ENCODE peak calls at places on chromosome 3, in six cellular contexts. T is activated naive CD4-positive, alpha-beta T cell; I is OCI-LY7; S is smooth muscle cell of the brain vasculature; F is endothelial cell; B is cardiac fibroblast. J is an unnamed sample.
A peak's percentile ranks its signal among the peaks of the same experiment; 100 is the strongest.

GRCh38 chr3:126781406-126781805 is 77.4 kb downstream of the CHCHD6 start:
- DNase-seq in T (no peak), I (no peak), S (no peak), F (no peak), B (no peak), J (no peak)

GRCh38 chr3:172746476-172746875 is 4.0 kb upstream of the ECT2 start:
- DNase-seq in T (no peak), I (no peak), S (no peak), F (no peak), B (peak; percentile 11), J (no peak)

GRCh38 chr3:58242340-58242739 is 4.7 kb downstream of the ABHD6 start:
- DNase-seq in T (no peak), I (no peak), S (no peak), F (no peak), B (no peak), J (no peak)

GRCh38 chr3:53114011-53114400 is 16.2 kb downstream of the RFT1 start:
- DNase-seq in T (peak; percentile 32), I (peak; percentile 84), S (peak; percentile 55), F (peak; percentile 84), B (peak; percentile 83), J (peak; percentile 63)

GRCh38 chr3:195896361-195897080 is 11.8 kb downstream of the TNK2 start:
- DNase-seq in T (no peak), I (peak; percentile 19), S (no peak), F (no peak), B (peak; percentile 89), J (no peak)

GRCh38 chr3:98812851-98813374 is 49.8 kb downstream of the ST3GAL6 start:
- DNase-seq in T (no peak), I (peak; percentile 48), S (no peak), F (no peak), B (peak; percentile 68), J (no peak)

GRCh38 chr3:180912304-180913226 is at the start of gene FXR1:
- DNase-seq in T (peak; percentile 74), I (peak; percentile 96), S (peak; percentile 54), F (peak; percentile 91), B (peak; percentile 79), J (peak; percentile 81)

GRCh38 chr3:51375136-51375535 is 10.0 kb upstream of the MANF start:
- DNase-seq in T (no peak), I (no peak), S (no peak), F (no peak), B (no peak), J (no peak)

GRCh38 chr3:105785790-105786189 is 83.0 kb downstream of the CBLB start:
- DNase-seq in T (no peak), I (no peak), S (no peak), F (no peak), B (no peak), J (no peak)

J was measured in activated T-helper 1 cell treated with anti-CD3 and anti-CD28 coated beads, Interleukin-2, amount 50 U/mL, for 16 hours.